ENCODE peak calls at places on chromosomes 3 and 15, in seven cellular contexts. One of them, this sample, is unnamed.
A peak's percentile ranks its signal among the peaks of the same experiment; 100 is the strongest.

GRCh38 chr3:50128001-50128400 is 27.1 kb upstream of the SEMA3F start:
- DNase-seq in GM23338: no peak
- DNase-seq in right lobe of liver: no peak
- DNase-seq in endothelial cell of umbilical vein: no peak
- DNase-seq in thyroid gland: no peak
- DNase-seq in heart left ventricle: no peak
- DNase-seq in astrocyte: no peak
- DNase-seq in this sample: no peak

GRCh38 chr15:64046347-64047153 is at the start of gene DAPK2:
- DNase-seq in heart left ventricle: peak; percentile 82
- DNase-seq in astrocyte: peak; percentile 26
- DNase-seq in GM23338: peak; percentile 85
- DNase-seq in right lobe of liver: peak; percentile 82
- DNase-seq in thyroid gland: peak; percentile 82
- DNase-seq in endothelial cell of umbilical vein: peak; percentile 57
- DNase-seq in this sample: peak; percentile 64

GRCh38 chr15:67142142-67143092 is 77.0 kb downstream of the SMAD3 start:
- DNase-seq in GM23338: no peak
- DNase-seq in right lobe of liver: no peak
- DNase-seq in thyroid gland: no peak
- DNase-seq in endothelial cell of umbilical vein: peak; percentile 80
- DNase-seq in astrocyte: peak; percentile 75
- DNase-seq in heart left ventricle: no peak
- DNase-seq in this sample: peak; percentile 80

GRCh38 chr15:101528917-101529299 is 39.4 kb upstream of the PCSK6 start:
- DNase-seq in right lobe of liver: no peak
- DNase-seq in thyroid gland: no peak
- DNase-seq in heart left ventricle: no peak
- DNase-seq in astrocyte: no peak
- DNase-seq in endothelial cell of umbilical vein: no peak
- DNase-seq in GM23338: no peak
- DNase-seq in this sample: no peak

GRCh38 chr3:146382386-146382785 is 87.0 kb downstream of the PLSCR2 start:
- DNase-seq in right lobe of liver: no peak
- DNase-seq in astrocyte: no peak
- DNase-seq in GM23338: peak; percentile 53
- DNase-seq in heart left ventricle: no peak
- DNase-seq in endothelial cell of umbilical vein: peak; percentile 34
- DNase-seq in thyroid gland: no peak
- DNase-seq in this sample: no peak

GRCh38 chr15:42511010-42511396 is 15.6 kb downstream of the SNAP23 start:
- DNase-seq in right lobe of liver: no peak
- DNase-seq in GM23338: no peak
- DNase-seq in thyroid gland: no peak
- DNase-seq in endothelial cell of umbilical vein: peak; percentile 32
- DNase-seq in astrocyte: peak; percentile 79
- DNase-seq in heart left ventricle: no peak
- DNase-seq in this sample: no peak

GRCh38 chr3:156816091-156816793 is 9.9 kb upstream of the LEKR1 start:
- DNase-seq in thyroid gland: peak; percentile 38
- DNase-seq in astrocyte: peak; percentile 65
- DNase-seq in heart left ventricle: peak; percentile 33
- DNase-seq in GM23338: peak; percentile 49
- DNase-seq in right lobe of liver: peak; percentile 58
- DNase-seq in endothelial cell of umbilical vein: peak; percentile 16
- DNase-seq in this sample: no peak

GRCh38 chr3:141561426-141562034 is 74.7 kb downstream of the RASA2 start:
- DNase-seq in endothelial cell of umbilical vein: peak; percentile 85
- DNase-seq in GM23338: peak; percentile 81
- DNase-seq in right lobe of liver: no peak
- DNase-seq in thyroid gland: peak; percentile 5
- DNase-seq in astrocyte: peak; percentile 46
- DNase-seq in heart left ventricle: peak; percentile 22
- DNase-seq in this sample: no peak

GRCh38 chr3:51799879-51800757 is 21.1 kb upstream of the IQCF6 start:
- DNase-seq in GM23338: peak; percentile 86
- DNase-seq in astrocyte: peak; percentile 68
- DNase-seq in thyroid gland: no peak
- DNase-seq in heart left ventricle: no peak
- DNase-seq in endothelial cell of umbilical vein: peak; percentile 74
- DNase-seq in right lobe of liver: no peak
- DNase-seq in this sample: no peak

GRCh38 chr3:179321585-179322322 is 1.1 kb upstream of the ZNF639 start:
- DNase-seq in GM23338: peak; percentile 66
- DNase-seq in right lobe of liver: no peak
- DNase-seq in heart left ventricle: no peak
- DNase-seq in thyroid gland: no peak
- DNase-seq in astrocyte: no peak
- DNase-seq in endothelial cell of umbilical vein: peak; percentile 77
- DNase-seq in this sample: no peak

GRCh38 chr3:30145281-30145680 is 461.1 kb upstream of the TGFBR2 start:
- DNase-seq in GM23338: no peak
- DNase-seq in heart left ventricle: no peak
- DNase-seq in thyroid gland: no peak
- DNase-seq in endothelial cell of umbilical vein: no peak
- DNase-seq in astrocyte: no peak
- DNase-seq in right lobe of liver: no peak
- DNase-seq in this sample: no peak

GRCh38 chr15:91980502-91981267 is 127.2 kb downstream of the SLCO3A1 start:
- DNase-seq in right lobe of liver: no peak
- DNase-seq in GM23338: no peak
- DNase-seq in thyroid gland: no peak
- DNase-seq in heart left ventricle: peak; percentile 54
- DNase-seq in astrocyte: no peak
- DNase-seq in endothelial cell of umbilical vein: no peak
- DNase-seq in this sample: no peak

GRCh38 chr3:71356272-71356671 is 227.3 kb downstream of the FOXP1 start:
- DNase-seq in thyroid gland: peak; percentile 22
- DNase-seq in GM23338: no peak
- DNase-seq in heart left ventricle: no peak
- DNase-seq in endothelial cell of umbilical vein: no peak
- DNase-seq in astrocyte: no peak
- DNase-seq in right lobe of liver: no peak
- DNase-seq in this sample: no peak

GRCh38 chr3:138729279-138729678 is 105.4 kb downstream of the PIK3CB start:
- DNase-seq in endothelial cell of umbilical vein: no peak
- DNase-seq in right lobe of liver: no peak
- DNase-seq in thyroid gland: no peak
- DNase-seq in GM23338: no peak
- DNase-seq in heart left ventricle: no peak
- DNase-seq in astrocyte: no peak
- DNase-seq in this sample: no peak

GRCh38 chr3:128584412-128585020 is 66.1 kb downstream of the RPN1 start:
- DNase-seq in right lobe of liver: peak; percentile 85
- DNase-seq in GM23338: peak; percentile 93
- DNase-seq in astrocyte: peak; percentile 52
- DNase-seq in thyroid gland: peak; percentile 69
- DNase-seq in heart left ventricle: peak; percentile 66
- DNase-seq in endothelial cell of umbilical vein: peak; percentile 83
- DNase-seq in this sample: peak; percentile 63

GRCh38 chr15:38670142-38671002 is 105.8 kb upstream of the RASGRP1 start:
- DNase-seq in endothelial cell of umbilical vein: no peak
- DNase-seq in GM23338: no peak
- DNase-seq in thyroid gland: no peak
- DNase-seq in heart left ventricle: no peak
- DNase-seq in right lobe of liver: no peak
- DNase-seq in astrocyte: no peak
- DNase-seq in this sample: no peak

GRCh38 chr3:149575213-149575961 is 82.4 kb downstream of the WWTR1 start:
- DNase-seq in endothelial cell of umbilical vein: peak; percentile 76
- DNase-seq in GM23338: no peak
- DNase-seq in astrocyte: peak; percentile 93
- DNase-seq in thyroid gland: peak; percentile 22
- DNase-seq in right lobe of liver: no peak
- DNase-seq in heart left ventricle: peak; percentile 42
- DNase-seq in this sample: no peak

GRCh38 chr15:74626336-74626735 is 10.7 kb downstream of the CLK3 start:
- DNase-seq in astrocyte: no peak
- DNase-seq in right lobe of liver: no peak
- DNase-seq in thyroid gland: no peak
- DNase-seq in GM23338: no peak
- DNase-seq in endothelial cell of umbilical vein: no peak
- DNase-seq in heart left ventricle: no peak
- DNase-seq in this sample: no peak

GRCh38 chr15:90085565-90085964 is 16.7 kb downstream of the IDH2 start:
- DNase-seq in endothelial cell of umbilical vein: no peak
- DNase-seq in heart left ventricle: no peak
- DNase-seq in thyroid gland: no peak
- DNase-seq in astrocyte: no peak
- DNase-seq in GM23338: no peak
- DNase-seq in right lobe of liver: no peak
- DNase-seq in this sample: no peak

GRCh38 chr3:12662593-12663310 is 1.2 kb downstream of the RAF1 start:
- DNase-seq in astrocyte: no peak
- DNase-seq in endothelial cell of umbilical vein: peak; percentile 58
- DNase-seq in GM23338: peak; percentile 64
- DNase-seq in right lobe of liver: peak; percentile 45
- DNase-seq in thyroid gland: peak; percentile 49
- DNase-seq in heart left ventricle: peak; percentile 47
- DNase-seq in this sample: no peak

GRCh38 chr3:169848741-169849140 is 21.0 kb downstream of the LRRC31 start:
- DNase-seq in heart left ventricle: no peak
- DNase-seq in endothelial cell of umbilical vein: no peak
- DNase-seq in astrocyte: no peak
- DNase-seq in thyroid gland: no peak
- DNase-seq in GM23338: no peak
- DNase-seq in right lobe of liver: no peak
- DNase-seq in this sample: no peak

GRCh38 chr3:151307131-151307530 is 9.5 kb downstream of the GPR87 start:
- DNase-seq in GM23338: peak; percentile 23
- DNase-seq in endothelial cell of umbilical vein: no peak
- DNase-seq in thyroid gland: no peak
- DNase-seq in heart left ventricle: no peak
- DNase-seq in right lobe of liver: no peak
- DNase-seq in astrocyte: no peak
- DNase-seq in this sample: no peak

GRCh38 chr15:48954538-48954937 is 9.2 kb downstream of the SHC4 start:
- DNase-seq in thyroid gland: peak; percentile 52
- DNase-seq in GM23338: peak; percentile 73
- DNase-seq in endothelial cell of umbilical vein: no peak
- DNase-seq in heart left ventricle: no peak
- DNase-seq in right lobe of liver: no peak
- DNase-seq in astrocyte: peak; percentile 52
- DNase-seq in this sample: no peak

GRCh38 chr15:101183226-101183925 is 68.5 kb downstream of the CHSY1 start:
- DNase-seq in heart left ventricle: no peak
- DNase-seq in right lobe of liver: no peak
- DNase-seq in GM23338: no peak
- DNase-seq in astrocyte: no peak
- DNase-seq in endothelial cell of umbilical vein: peak; percentile 90
- DNase-seq in thyroid gland: no peak
- DNase-seq in this sample: no peak

GRCh38 chr15:62325597-62325996 is 160.5 kb upstream of the C2CD4B start:
- DNase-seq in astrocyte: no peak
- DNase-seq in heart left ventricle: no peak
- DNase-seq in endothelial cell of umbilical vein: no peak
- DNase-seq in GM23338: no peak
- DNase-seq in thyroid gland: no peak
- DNase-seq in right lobe of liver: no peak
- DNase-seq in this sample: no peak

GRCh38 chr3:82629937-82630336 is 868.5 kb upstream of the GBE1 start:
- DNase-seq in astrocyte: no peak
- DNase-seq in GM23338: no peak
- DNase-seq in thyroid gland: no peak
- DNase-seq in endothelial cell of umbilical vein: no peak
- DNase-seq in right lobe of liver: no peak
- DNase-seq in heart left ventricle: no peak
- DNase-seq in this sample: no peak

GRCh38 chr3:42701371-42702065 is 1.1 kb downstream of the HHATL start:
- DNase-seq in GM23338: peak; percentile 89
- DNase-seq in heart left ventricle: peak; percentile 85
- DNase-seq in astrocyte: no peak
- DNase-seq in right lobe of liver: no peak
- DNase-seq in thyroid gland: peak; percentile 91
- DNase-seq in endothelial cell of umbilical vein: peak; percentile 15
- DNase-seq in this sample: peak; percentile 68

GRCh38 chr15:93027413-93027812 is 61.6 kb downstream of the RGMA start:
- DNase-seq in astrocyte: no peak
- DNase-seq in heart left ventricle: no peak
- DNase-seq in right lobe of liver: no peak
- DNase-seq in thyroid gland: no peak
- DNase-seq in endothelial cell of umbilical vein: no peak
- DNase-seq in GM23338: no peak
- DNase-seq in this sample: peak; percentile 61
- H3K36me3 ChIP-seq in astrocyte: peaks cover 53% of the 10 kb centered on the region
- H3K36me3 ChIP-seq in heart left ventricle: peaks cover 54% of the 10 kb centered on the region
- H3K36me3 ChIP-seq in right lobe of liver: peaks cover 7% of the 10 kb centered on the region
- H3K36me3 ChIP-seq in thyroid gland: peaks cover 31% of the 10 kb centered on the region
- H3K36me3 ChIP-seq in endothelial cell of umbilical vein: peaks cover 26% of the 10 kb centered on the region
- H3K36me3 ChIP-seq in GM23338: peaks cover 28% of the 10 kb centered on the region
- H3K36me3 ChIP-seq in this sample: peaks cover 40% of the 10 kb centered on the region

DNA sequence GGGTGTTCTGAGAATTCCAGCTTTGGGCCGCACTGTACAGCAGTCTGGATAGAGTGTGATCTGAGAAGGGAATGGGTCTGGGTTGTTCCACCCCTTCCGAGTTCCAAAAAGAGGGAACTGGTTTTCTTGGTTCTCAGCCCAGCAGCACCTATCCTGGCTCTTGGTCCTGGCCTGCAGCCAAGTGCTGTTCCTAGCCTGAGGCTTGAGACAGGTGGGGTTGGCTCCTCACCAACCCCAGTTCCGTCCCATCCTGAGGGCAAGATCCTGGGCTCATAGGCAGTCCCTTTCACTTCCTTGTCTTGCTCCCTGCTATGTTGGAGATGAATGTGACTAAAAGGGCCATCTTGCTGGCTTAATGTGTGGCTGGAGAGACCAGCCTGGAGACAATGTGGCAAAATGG is 15.2 kb downstream of the IVD start:
- DNase-seq in thyroid gland: peak; percentile 98
- DNase-seq in astrocyte: no peak
- DNase-seq in heart left ventricle: no peak
- DNase-seq in endothelial cell of umbilical vein: no peak
- DNase-seq in GM23338: no peak
- DNase-seq in right lobe of liver: peak; percentile 65
- DNase-seq in this sample: no peak
- H3K27ac ChIP-seq in thyroid gland: peak overlapping the region; percentile 86
- H3K27ac ChIP-seq in astrocyte: no peak overlapping the region
- H3K27ac ChIP-seq in heart left ventricle: peak overlapping the region; percentile 54
- H3K27ac ChIP-seq in endothelial cell of umbilical vein: no peak overlapping the region
- H3K27ac ChIP-seq in GM23338: peak overlapping the region; percentile 18
- H3K27ac ChIP-seq in right lobe of liver: no peak overlapping the region
- H3K27ac ChIP-seq in this sample: peak overlapping the region; percentile 76

GRCh38 chr3:73510298-73510697 is 114.4 kb downstream of the PDZRN3 start:
- DNase-seq in thyroid gland: no peak
- DNase-seq in GM23338: no peak
- DNase-seq in heart left ventricle: no peak
- DNase-seq in right lobe of liver: no peak
- DNase-seq in endothelial cell of umbilical vein: no peak
- DNase-seq in astrocyte: no peak
- DNase-seq in this sample: no peak
- H3K36me3 ChIP-seq in thyroid gland: no peaks in the 10 kb centered on the region
- H3K36me3 ChIP-seq in GM23338: no peaks in the 10 kb centered on the region
- H3K36me3 ChIP-seq in heart left ventricle: no peaks in the 10 kb centered on the region
- H3K36me3 ChIP-seq in right lobe of liver: no peaks in the 10 kb centered on the region
- H3K36me3 ChIP-seq in endothelial cell of umbilical vein: no peaks in the 10 kb centered on the region
- H3K36me3 ChIP-seq in astrocyte: no peaks in the 10 kb centered on the region
- H3K36me3 ChIP-seq in this sample: no peaks in the 10 kb centered on the region

DNA sequence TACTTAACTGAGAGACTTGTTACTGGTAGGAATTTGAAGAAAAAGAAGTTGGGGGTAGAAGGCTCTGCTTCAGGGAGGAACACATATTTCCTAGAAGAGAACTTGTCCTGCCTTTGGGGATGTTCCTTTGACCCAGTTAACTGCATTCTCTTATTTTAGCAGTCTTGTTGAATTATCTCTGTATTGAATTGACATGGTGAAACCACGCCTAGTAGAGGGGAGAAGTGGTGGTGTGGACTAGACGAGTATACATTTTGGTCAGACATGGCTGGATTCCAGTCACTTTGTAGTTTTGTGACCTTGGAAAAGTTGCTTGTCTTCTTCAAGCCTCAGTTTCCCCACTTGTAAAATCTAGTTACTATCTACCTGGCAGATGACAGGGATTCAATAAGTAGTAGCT is 87.8 kb downstream of the FNDC3B start:
- DNase-seq in right lobe of liver: no peak
- DNase-seq in endothelial cell of umbilical vein: no peak
- DNase-seq in thyroid gland: no peak
- DNase-seq in heart left ventricle: no peak
- DNase-seq in astrocyte: no peak
- DNase-seq in GM23338: no peak
- DNase-seq in this sample: no peak
- H3K27ac ChIP-seq in right lobe of liver: peak overlapping the region; percentile 69
- H3K27ac ChIP-seq in endothelial cell of umbilical vein: peak overlapping the region; percentile 5
- H3K27ac ChIP-seq in thyroid gland: peak overlapping the region; percentile 32
- H3K27ac ChIP-seq in heart left ventricle: peak overlapping the region; percentile 69
- H3K27ac ChIP-seq in astrocyte: no peak overlapping the region
- H3K27ac ChIP-seq in GM23338: peak overlapping the region; percentile 5
- H3K27ac ChIP-seq in this sample: peak overlapping the region; percentile 47